ENCODE peak calls at places on chromosome 12, in eight cellular contexts. J, G, R, O, D, W, L and F are unnamed samples.
A peak's percentile ranks its signal among the peaks of the same experiment; 100 is the strongest.

GRCh38 chr12:1474059-1474537 is 120.3 kb downstream of the FBXL14 start:
- DNase-seq in J (no peak), G (no peak), R (no peak), O (peak; percentile 99), D (no peak), W (peak; percentile 80), L (peak; percentile 93), F (no peak)

GRCh38 chr12:13152281-13152680 is 44.2 kb upstream of the EMP1 start:
- DNase-seq in J (peak; percentile 83), G (no peak), R (peak; percentile 47), O (no peak), D (no peak), W (no peak), L (no peak), F (no peak)

GRCh38 chr12:95838125-95838524 is 20.6 kb upstream of the SNRPF start:
- DNase-seq in J (no peak), G (no peak), R (peak; percentile 45), O (peak; percentile 72), D (no peak), W (no peak), L (no peak), F (no peak)

GRCh38 chr12:116672842-116673516 is 64.9 kb downstream of the SPRING1 start:
- DNase-seq in J (no peak), G (no peak), R (no peak), O (no peak), D (no peak), W (no peak), L (no peak), F (no peak)

GRCh38 chr12:114902665-114903393 is 218.9 kb upstream of the TBX3 start:
- DNase-seq in J (no peak), G (no peak), R (no peak), O (peak; percentile 96), D (no peak), W (no peak), L (peak; percentile 17), F (no peak)

GRCh38 chr12:113097716-113098427 is 37.7 kb downstream of the RASAL1 start:
- DNase-seq in J (peak; percentile 69), G (no peak), R (peak; percentile 44), O (no peak), D (no peak), W (no peak), L (no peak), F (peak; percentile 68)

GRCh38 chr12:54051916-54052744 is 1.5 kb upstream of the HOXC4 start:
- DNase-seq in J (no peak), G (no peak), R (no peak), O (no peak), D (no peak), W (no peak), L (no peak), F (no peak)

GRCh38 chr12:125210104-125210755 is 145.0 kb downstream of the AACS start:
- DNase-seq in J (no peak), G (no peak), R (no peak), O (no peak), D (no peak), W (no peak), L (no peak), F (no peak)

GRCh38 chr12:5047094-5047493 is 3.4 kb downstream of the KCNA5 start:
- DNase-seq in J (no peak), G (no peak), R (no peak), O (no peak), D (no peak), W (no peak), L (no peak), F (peak; percentile 87)

GRCh38 chr12:107436376-107436775 is 249.2 kb upstream of the PWP1 start:
- DNase-seq in J (no peak), G (peak; percentile 87), R (no peak), O (peak; percentile 83), D (no peak), W (peak; percentile 44), L (peak; percentile 89), F (no peak)

GRCh38 chr12:19261773-19262172 is 132.2 kb downstream of the PLEKHA5 start:
- DNase-seq in J (no peak), G (no peak), R (no peak), O (no peak), D (no peak), W (no peak), L (no peak), F (no peak)

GRCh38 chr12:51254592-51254991 is 15.6 kb downstream of the SMAGP start:
- DNase-seq in J (no peak), G (no peak), R (no peak), O (no peak), D (no peak), W (no peak), L (no peak), F (no peak)

GRCh38 chr12:24709201-24709600 is 239.7 kb downstream of the BCAT1 start:
- DNase-seq in J (no peak), G (no peak), R (no peak), O (peak; percentile 48), D (no peak), W (no peak), L (peak; percentile 38), F (no peak)

GRCh38 chr12:104588048-104588942 is 131.5 kb downstream of the CHST11 start:
- DNase-seq in J (no peak), G (peak; percentile 94), R (no peak), O (peak; percentile 81), D (no peak), W (peak; percentile 98), L (peak; percentile 97), F (no peak)

GRCh38 chr12:114321524-114321923 is 84.4 kb downstream of the TBX5 start:
- DNase-seq in J (no peak), G (no peak), R (no peak), O (no peak), D (no peak), W (no peak), L (no peak), F (no peak)

GRCh38 chr12:87127272-87127671 is 871.1 kb upstream of the MGAT4C start:
- DNase-seq in J (no peak), G (no peak), R (no peak), O (peak; percentile 61), D (no peak), W (no peak), L (peak; percentile 47), F (no peak)

GRCh38 chr12:12133259-12133658 is 62.5 kb downstream of the BCL2L14 start:
- DNase-seq in J (no peak), G (no peak), R (no peak), O (no peak), D (no peak), W (no peak), L (no peak), F (no peak)

GRCh38 chr12:57240926-57241555 is 9.9 kb downstream of the STAC3 start:
- DNase-seq in J (peak; percentile 71), G (no peak), R (no peak), O (no peak), D (no peak), W (no peak), L (no peak), F (no peak)

GRCh38 chr12:57238854-57239554 is 9.5 kb downstream of the SHMT2 start:
- DNase-seq in J (peak; percentile 95), G (peak; percentile 80), R (peak; percentile 86), O (peak; percentile 82), D (peak; percentile 73), W (peak; percentile 48), L (peak; percentile 71), F (no peak)

GRCh38 chr12:57239587-57240068 is 10.1 kb downstream of the SHMT2 start:
- DNase-seq in J (no peak), G (peak; percentile 42), R (no peak), O (no peak), D (no peak), W (no peak), L (peak; percentile 17), F (no peak)

GRCh38 chr12:57241556-57242310 is 9.3 kb downstream of the STAC3 start:
- DNase-seq in J (peak; percentile 67), G (peak; percentile 35), R (no peak), O (no peak), D (no peak), W (no peak), L (no peak), F (no peak)

GRCh38 chr12:57240069-57240921 is 10.7 kb downstream of the STAC3 start:
- DNase-seq in J (peak; percentile 79), G (peak; percentile 70), R (no peak), O (peak; percentile 60), D (peak; percentile 48), W (no peak), L (peak; percentile 53), F (no peak)
- H3K4me3 ChIP-seq in J (peak overlapping the region; percentile 65), G (peak overlapping the region; percentile 51), R (peak overlapping the region; percentile 45), O (peak overlapping the region; percentile 55), D (peak overlapping the region; percentile 78), W (no peak overlapping the region), L (peak overlapping the region; percentile 66), F (peak overlapping the region; percentile 62)

GRCh38 chr12:26135571-26135970 is 10.7 kb upstream of the BHLHE41 start:
- DNase-seq in J (no peak), G (no peak), R (no peak), O (no peak), D (no peak), W (peak; percentile 59), L (no peak), F (no peak)

GRCh38 chr12:26136688-26137087 is 11.9 kb upstream of the BHLHE41 start:
- DNase-seq in J (no peak), G (no peak), R (no peak), O (no peak), D (no peak), W (no peak), L (no peak), F (no peak)

GRCh38 chr12:26134540-26134939 is 9.7 kb upstream of the BHLHE41 start:
- DNase-seq in J (no peak), G (no peak), R (no peak), O (no peak), D (no peak), W (no peak), L (no peak), F (no peak)

GRCh38 chr12:26133508-26133907 is 8.7 kb upstream of the BHLHE41 start:
- DNase-seq in J (no peak), G (no peak), R (no peak), O (no peak), D (no peak), W (no peak), L (no peak), F (no peak)

GRCh38 chr12:26135010-26135420 is 10.2 kb upstream of the BHLHE41 start:
- DNase-seq in J (no peak), G (no peak), R (no peak), O (no peak), D (no peak), W (peak; percentile 95), L (no peak), F (no peak)
- H3K27ac ChIP-seq in J (no peak overlapping the region), G (no peak overlapping the region), R (peak overlapping the region; percentile 66), O (no peak overlapping the region), D (no peak overlapping the region), W (peak overlapping the region; percentile 45), L (no peak overlapping the region), F (no peak overlapping the region)

GRCh38 chr12:30925607-30926242 is 823 bp upstream of the TSPAN11 start:
- DNase-seq in J (no peak), G (no peak), R (no peak), O (no peak), D (no peak), W (no peak), L (no peak), F (no peak)
- H3K4me3 ChIP-seq in J (peak overlapping the region; percentile 52), G (no peak overlapping the region), R (peak overlapping the region; percentile 39), O (peak overlapping the region; percentile 3), D (no peak overlapping the region), W (no peak overlapping the region), L (no peak overlapping the region), F (peak overlapping the region; percentile 27)

DNA sequence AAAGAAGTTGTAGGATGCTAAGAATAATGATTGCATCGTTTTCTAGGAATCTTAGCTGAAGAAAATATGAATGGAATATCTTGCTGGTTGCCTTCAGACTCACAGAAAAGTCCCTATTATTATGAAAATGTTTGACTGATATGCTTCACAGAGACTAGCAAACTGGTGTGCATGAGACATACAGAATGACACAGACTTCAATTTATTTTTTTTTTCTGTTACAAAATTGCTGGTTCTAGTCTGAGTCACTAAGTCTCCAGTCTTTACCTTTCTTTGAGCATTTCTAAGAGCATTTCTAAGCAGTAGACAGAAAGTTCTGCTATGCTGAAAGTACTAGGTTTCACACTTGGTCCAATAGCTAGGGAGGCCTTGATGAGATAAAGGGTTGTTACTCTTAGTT is 377.6 kb upstream of the ATP2B1 start:
- DNase-seq in J (no peak), G (no peak), R (no peak), O (peak; percentile 70), D (no peak), W (no peak), L (peak; percentile 74), F (no peak)
- H3K27ac ChIP-seq in J (no peak overlapping the region), G (no peak overlapping the region), R (no peak overlapping the region), O (no peak overlapping the region), D (no peak overlapping the region), W (no peak overlapping the region), L (peak overlapping the region; percentile 24), F (no peak overlapping the region)